ENCODE peak calls at places on chromosomes 12 and 14, in eight cellular contexts. B is uterus, L is sigmoid colon, E is neural progenitor cell, W is OCI-LY7, U is RWPE2, H is lung, Y is DND-41. C is an unnamed sample.

GRCh38 chr12:18387706-18388105 is 126.4 kb downstream of the PIK3C2G start:
- DNase-seq in B (no peak), L (no peak), E (no peak), W (no peak), U (no peak), H (no peak), Y (no peak), C (no peak)

GRCh38 chr14:102545461-102546265 is 36.1 kb upstream of the ANKRD9 start:
- DNase-seq in B (no peak), L (no peak), E (peak; percentile 52), W (no peak), U (no peak), H (no peak), Y (no peak), C (no peak)

GRCh38 chr14:73785336-73785833 is 66.2 kb upstream of the PTGR2 start:
- DNase-seq in B (peak; percentile 52), L (peak; percentile 76), E (peak; percentile 92), W (peak; percentile 74), U (no peak), H (no peak), Y (no peak), C (no peak)

GRCh38 chr12:65532162-65532561 is 253.7 kb downstream of the MSRB3 start:
- DNase-seq in B (no peak), L (no peak), E (no peak), W (no peak), U (no peak), H (no peak), Y (no peak), C (no peak)

GRCh38 chr12:91792597-91792996 is 353.0 kb downstream of the BTG1 start:
- DNase-seq in B (no peak), L (no peak), E (no peak), W (no peak), U (no peak), H (no peak), Y (no peak), C (no peak)

GRCh38 chr12:132827763-132828703 is 636 bp downstream of the GOLGA3 start:
- DNase-seq in B (peak; percentile 28), L (no peak), E (no peak), W (peak; percentile 29), U (no peak), H (peak; percentile 42), Y (peak; percentile 25), C (peak; percentile 39)

GRCh38 chr14:34038358-34039057 is 87.6 kb upstream of the EGLN3 start:
- DNase-seq in B (no peak), L (no peak), E (no peak), W (no peak), U (no peak), H (no peak), Y (no peak), C (no peak)

GRCh38 chr14:35365130-35366047 is 39.2 kb downstream of the NFKBIA start:
- DNase-seq in B (peak; percentile 69), L (peak; percentile 92), E (no peak), W (no peak), U (no peak), H (peak; percentile 71), Y (no peak), C (peak; percentile 28)

GRCh38 chr14:88568196-88568595 is 5.4 kb downstream of the ZC3H14 start:
- DNase-seq in B (no peak), L (no peak), E (no peak), W (no peak), U (no peak), H (no peak), Y (no peak), C (no peak)

GRCh38 chr12:25725874-25726273 is 172.8 kb upstream of the LMNTD1 start:
- DNase-seq in B (no peak), L (no peak), E (no peak), W (no peak), U (no peak), H (no peak), Y (no peak), C (no peak)

GRCh38 chr14:50351016-50351415 is 38.9 kb downstream of the DMAC2L start:
- DNase-seq in B (no peak), L (no peak), E (no peak), W (no peak), U (no peak), H (no peak), Y (no peak), C (no peak)

GRCh38 chr12:69475237-69475984 is 5.2 kb downstream of the FRS2 start:
- DNase-seq in B (no peak), L (no peak), E (peak; percentile 88), W (no peak), U (no peak), H (no peak), Y (no peak), C (no peak)

GRCh38 chr14:81062816-81063215 is 107.4 kb downstream of the TSHR start:
- DNase-seq in B (no peak), L (no peak), E (peak; percentile 55), W (peak; percentile 72), U (no peak), H (no peak), Y (peak; percentile 35), C (peak; percentile 9)

GRCh38 chr14:106843951-106844483 is 1317.6 kb downstream of the TMEM121 start:
- DNase-seq in B (peak; percentile 20), L (no peak), E (no peak), W (peak; percentile 63), U (no peak), H (peak; percentile 51), Y (peak; percentile 81), C (peak; percentile 59)

GRCh38 chr12:6942331-6942665 is 1.3 kb upstream of the RNU7-1 start:
- DNase-seq in B (peak; percentile 45), L (no peak), E (no peak), W (no peak), U (no peak), H (no peak), Y (peak; percentile 47), C (no peak)

GRCh38 chr12:6941786-6942185 is 1.8 kb upstream of the RNU7-1 start:
- DNase-seq in B (no peak), L (no peak), E (no peak), W (no peak), U (no peak), H (no peak), Y (no peak), C (no peak)

GRCh38 chr12:6939187-6939540 is 4.5 kb upstream of the RNU7-1 start:
- DNase-seq in B (no peak), L (no peak), E (no peak), W (no peak), U (no peak), H (no peak), Y (no peak), C (no peak)

GRCh38 chr12:6943387-6943718 is 263 bp upstream of the RNU7-1 start:
- DNase-seq in B (peak; percentile 81), L (peak; percentile 96), E (peak; percentile 95), W (peak; percentile 94), U (no peak), H (peak; percentile 87), Y (peak; percentile 85), C (peak; percentile 90)

GRCh38 chr12:6941267-6941666 is 2.3 kb upstream of the RNU7-1 start:
- DNase-seq in B (no peak), L (no peak), E (no peak), W (no peak), U (no peak), H (no peak), Y (no peak), C (no peak)
- H3K27ac ChIP-seq in B (peak overlapping the region; percentile 94), L (peak overlapping the region; percentile 94), E (no peak overlapping the region), W (no peak overlapping the region), U (no peak overlapping the region), H (no peak overlapping the region), Y (peak overlapping the region; percentile 16), C (no peak overlapping the region)

DNA sequence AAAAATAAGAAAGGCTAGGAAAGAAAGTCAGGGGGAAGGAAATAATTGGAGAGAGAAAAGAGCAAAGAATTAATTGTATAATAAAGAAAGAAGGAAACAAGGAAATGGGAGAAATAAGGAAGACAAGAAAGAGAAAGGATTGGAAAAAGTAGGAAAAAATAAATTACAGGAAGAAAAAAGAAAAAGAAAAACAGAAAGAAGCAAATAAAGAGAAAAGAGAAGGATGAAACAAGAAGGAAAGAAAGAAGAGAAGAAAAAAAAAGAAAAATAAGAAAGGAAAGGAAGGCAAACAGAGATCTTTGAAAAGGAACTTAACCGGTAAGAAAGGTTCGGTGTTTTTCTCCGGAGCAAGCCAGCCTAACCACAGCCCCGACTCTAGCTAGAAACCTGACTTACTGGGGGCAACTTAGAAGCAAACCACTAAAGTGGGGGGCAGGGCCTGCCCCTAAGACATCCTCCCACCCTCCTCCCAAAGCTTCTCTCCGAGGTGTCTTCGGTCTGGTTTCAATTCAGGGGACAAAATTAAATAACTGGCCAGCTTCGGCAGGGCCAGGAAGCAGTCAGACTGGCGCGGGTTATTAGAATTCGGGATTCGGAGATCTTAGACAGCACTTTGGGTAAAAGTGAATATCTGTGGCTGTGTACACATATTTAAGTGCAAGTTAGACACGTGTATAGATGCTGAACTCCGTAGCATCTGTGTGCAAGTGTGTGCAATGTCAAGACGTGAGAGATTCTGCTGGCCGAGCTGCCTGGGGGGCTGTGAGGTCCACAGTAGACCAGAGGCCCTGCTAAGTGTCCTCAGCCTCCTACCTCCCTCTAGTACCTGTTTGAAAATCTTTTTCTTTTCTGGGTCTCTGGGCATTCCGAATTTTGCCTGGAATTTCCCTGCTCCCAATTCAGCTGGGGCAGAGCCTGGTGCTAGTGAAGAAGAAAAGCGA is 4.2 kb upstream of the HOXC10 start:
- DNase-seq in B (no peak), L (no peak), E (no peak), W (no peak), U (no peak), H (no peak), Y (peak; percentile 38), C (no peak)
- H3K4me3 ChIP-seq in B (no peak overlapping the region), L (no peak overlapping the region), E (no peak overlapping the region), W (no peak overlapping the region), U (no peak overlapping the region), H (no peak overlapping the region), Y (no peak overlapping the region), C (no peak overlapping the region)

GRCh38 chr12:57823908-57824640 is 5.5 kb upstream of the AVIL start:
- DNase-seq in B (no peak), L (no peak), E (no peak), W (no peak), U (no peak), H (no peak), Y (no peak), C (no peak)
- H3K4me1 ChIP-seq in B (peaks cover 4% of the 10 kb centered on the region), L (peaks cover 33% of the 10 kb centered on the region), E (no peaks in the 10 kb centered on the region), W (no peaks in the 10 kb centered on the region), U (no peaks in the 10 kb centered on the region), H (peaks cover 10% of the 10 kb centered on the region), Y (no peaks in the 10 kb centered on the region), C (peaks cover 3% of the 10 kb centered on the region)

GRCh38 chr12:124917841-124918621 is 3.6 kb upstream of the UBC start:
- DNase-seq in B (no peak), L (peak; percentile 69), E (no peak), W (no peak), U (peak; percentile 85), H (no peak), Y (no peak), C (no peak)

GRCh38 chr12:124917135-124917840 is 2.8 kb upstream of the UBC start:
- DNase-seq in B (peak; percentile 98), L (peak; percentile 100), E (peak; percentile 97), W (peak; percentile 95), U (peak; percentile 99), H (peak; percentile 98), Y (peak; percentile 98), C (peak; percentile 99)

GRCh38 chr12:124914392-124915248 is at the start of gene UBC:
- DNase-seq in B (peak; percentile 89), L (peak; percentile 98), E (peak; percentile 95), W (peak; percentile 95), U (peak; percentile 86), H (peak; percentile 92), Y (peak; percentile 88), C (peak; percentile 92)

GRCh38 chr12:124915249-124916236 is 1.1 kb upstream of the UBC start:
- DNase-seq in B (no peak), L (peak; percentile 80), E (peak; percentile 79), W (no peak), U (no peak), H (peak; percentile 60), Y (no peak), C (peak; percentile 48)

GRCh38 chr12:124916370-124917134 is 2.1 kb upstream of the UBC start:
- DNase-seq in B (peak; percentile 78), L (peak; percentile 92), E (peak; percentile 52), W (peak; percentile 68), U (peak; percentile 81), H (peak; percentile 76), Y (peak; percentile 37), C (peak; percentile 87)
- H3K27ac ChIP-seq in B (peak overlapping the region; percentile 99), L (peak overlapping the region; percentile 100), E (peak overlapping the region; percentile 69), W (peak overlapping the region; percentile 96), U (peak overlapping the region; percentile 100), H (peak overlapping the region; percentile 99), Y (peak overlapping the region; percentile 100), C (peak overlapping the region; percentile 99)

C was measured in body of pancreas.